ENCODE peak calls at places on chromosomes 3 and 15, in eight cellular contexts. S, I, D, M, N, J, E and Q are unnamed samples.

GRCh38 chr3:115913069-115913686 is 289.9 kb downstream of the GAP43 start:
- DNase-seq in I (no peak), N (no peak), S (no peak), J (no peak), M (no peak), E (peak), D (no peak), Q (peak)

GRCh38 chr3:102038477-102039142 is 189.3 kb downstream of the NFKBIZ start:
- DNase-seq in M (no peak), I (no peak), N (no peak), S (no peak), E (no peak), J (no peak), D (no peak), Q (no peak)

GRCh38 chr3:152346740-152347139 is 78.0 kb downstream of the MBNL1 start:
- DNase-seq in D (no peak), M (no peak), J (no peak), I (no peak), E (no peak), S (no peak), N (no peak), Q (no peak)

GRCh38 chr3:139121513-139122220 is 77.0 kb upstream of the PRR23C start:
- DNase-seq in I (no peak), M (no peak), J (no peak), N (peak), D (no peak), E (peak), S (no peak), Q (no peak)

GRCh38 chr3:102673271-102674115 is 238.7 kb downstream of the ZPLD1 start:
- DNase-seq in E (peak), M (peak), S (peak), I (peak), D (peak), J (peak), N (peak), Q (peak)

GRCh38 chr3:155442066-155442465 is 148.6 kb upstream of the STRIT1 start:
- DNase-seq in E (no peak), D (no peak), I (no peak), S (no peak), M (no peak), J (no peak), N (no peak), Q (no peak)

GRCh38 chr3:72678892-72679291 is 169.4 kb downstream of the SHQ1 start:
- DNase-seq in E (no peak), D (no peak), J (no peak), M (no peak), I (no peak), N (no peak), S (no peak), Q (no peak)

GRCh38 chr15:70323111-70323851 is 225.6 kb upstream of the TLE3 start:
- DNase-seq in M (no peak), D (peak), S (peak), I (peak), E (peak), N (peak), J (no peak), Q (no peak)

GRCh38 chr15:59522988-59523461 is 85.0 kb downstream of the FAM81A start:
- DNase-seq in N (no peak), I (no peak), S (no peak), D (no peak), J (peak), E (no peak), M (no peak), Q (no peak)

GRCh38 chr3:151047636-151048035 is 37.8 kb upstream of the MED12L start:
- DNase-seq in I (no peak), J (no peak), E (peak), M (peak), N (no peak), S (no peak), D (no peak), Q (no peak)

GRCh38 chr3:129609591-129610169 is 3.2 kb upstream of the PLXND1 start:
- DNase-seq in N (no peak), J (no peak), S (no peak), M (no peak), I (no peak), D (no peak), E (no peak), Q (no peak)

GRCh38 chr3:11509175-11510000 is 134.3 kb downstream of the VGLL4 start:
- DNase-seq in E (peak), M (no peak), J (no peak), I (peak), S (peak), D (peak), N (peak), Q (peak)

GRCh38 chr3:149654188-149654601 is 3.6 kb downstream of the WWTR1 start:
- DNase-seq in E (peak), N (no peak), M (no peak), I (no peak), D (no peak), S (no peak), J (no peak), Q (no peak)

GRCh38 chr3:159856496-159857098 is 132.0 kb upstream of the IL12A start:
- DNase-seq in N (no peak), M (no peak), J (no peak), S (peak), D (no peak), E (no peak), I (no peak), Q (no peak)

DNA sequence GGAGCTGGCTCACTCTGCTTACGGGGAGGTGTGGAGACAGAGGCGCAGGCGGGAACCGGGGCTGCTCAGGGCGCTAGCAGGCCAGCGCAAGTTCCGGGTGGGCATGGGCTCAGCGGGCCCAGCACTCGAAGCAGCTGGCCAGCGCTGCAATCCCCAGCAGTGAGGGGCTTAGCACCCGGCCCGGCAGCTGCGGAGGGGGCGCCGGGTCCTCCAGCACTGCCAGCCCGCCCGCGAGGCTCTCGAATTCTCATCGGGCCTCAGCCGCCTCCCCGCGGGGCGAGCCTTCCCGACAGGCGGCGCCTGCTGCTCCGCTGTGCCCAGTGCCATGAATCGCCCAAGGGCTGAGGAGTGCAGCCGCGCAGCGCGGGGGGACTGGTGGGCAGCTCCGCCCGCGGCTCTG is 78.6 kb upstream of the MITF start:
- DNase-seq in J (no peak), M (no peak), S (no peak), E (no peak), I (no peak), D (no peak), N (no peak), Q (no peak)
- H3K4me3 ChIP-seq in J (no peak), M (no peak), S (no peak), E (no peak), I (no peak), D (no peak), N (no peak), Q (no peak)

GRCh38 chr3:128482857-128483656 is 9.9 kb downstream of the GATA2 start:
- DNase-seq in D (peak), J (no peak), M (no peak), N (no peak), I (no peak), S (no peak), E (peak), Q (peak)

GRCh38 chr3:128482175-128482856 is 10.7 kb downstream of the GATA2 start:
- DNase-seq in S (no peak), M (no peak), E (no peak), I (no peak), D (peak), N (no peak), J (no peak), Q (no peak)

GRCh38 chr3:128480278-128480677 is 12.7 kb downstream of the GATA2 start:
- DNase-seq in D (no peak), M (no peak), J (no peak), N (no peak), E (no peak), S (no peak), I (no peak), Q (no peak)

GRCh38 chr3:128480717-128481437 is 12.1 kb downstream of the GATA2 start:
- DNase-seq in M (no peak), N (no peak), D (no peak), S (no peak), J (no peak), I (no peak), E (no peak), Q (no peak)

GRCh38 chr3:128481438-128481942 is 11.5 kb downstream of the GATA2 start:
- DNase-seq in I (no peak), N (no peak), S (peak), E (no peak), J (no peak), M (no peak), D (peak), Q (no peak)
- H3K4me3 ChIP-seq in I (no peak), N (no peak), S (no peak), E (no peak), J (no peak), M (no peak), D (no peak), Q (no peak)

GRCh38 chr15:101277943-101278564 is 769 bp upstream of the SELENOS start:
- DNase-seq in M (no peak), E (no peak), N (no peak), D (no peak), J (no peak), S (no peak), I (no peak), Q (no peak)
- H3K4me3 ChIP-seq in M (peak), E (peak), N (no peak), D (peak), J (peak), S (peak), I (peak), Q (peak)

DNA sequence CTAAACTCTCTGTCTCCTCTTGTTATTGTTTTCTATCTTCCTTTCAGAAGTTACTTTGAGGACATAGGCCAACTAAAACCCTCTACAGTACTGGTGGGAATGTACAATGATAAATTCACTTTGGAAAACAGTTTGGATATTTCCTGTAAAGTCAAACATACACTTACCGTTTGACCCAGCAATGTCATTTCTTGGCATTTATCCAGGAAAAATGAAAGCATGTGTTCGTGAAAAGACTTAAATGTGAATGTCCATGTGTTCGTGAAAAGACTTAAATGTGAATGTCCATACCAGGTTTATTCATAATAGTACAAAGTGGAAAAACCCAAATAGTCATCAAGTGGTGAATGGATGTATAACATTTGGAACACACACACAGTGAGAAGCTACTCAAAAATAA is 361.5 kb upstream of the DPH6 start:
- DNase-seq in M (no peak), J (no peak), D (no peak), I (no peak), S (no peak), E (peak), N (no peak), Q (no peak)
- H3K4me3 ChIP-seq in M (no peak), J (no peak), D (no peak), I (no peak), S (no peak), E (no peak), N (no peak), Q (no peak)

DNA sequence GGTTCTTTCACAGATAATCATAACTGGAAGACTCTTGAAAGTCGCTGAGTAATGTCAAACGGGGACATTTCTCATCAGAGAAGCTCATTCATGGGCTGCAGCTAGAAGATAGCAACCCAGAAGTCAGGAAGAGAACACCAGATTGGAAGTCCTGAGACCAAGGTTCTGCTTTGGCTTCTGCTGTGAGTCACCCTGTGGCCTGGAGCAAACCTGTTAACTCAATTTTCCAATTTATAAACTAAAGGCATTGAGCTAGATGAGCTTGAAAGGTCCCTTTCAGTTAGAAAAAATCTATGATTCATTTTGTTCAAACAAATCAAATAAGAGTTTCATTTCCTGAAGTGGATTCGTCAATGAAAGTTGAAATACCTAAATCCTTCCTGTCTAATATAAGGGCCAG is 402.2 kb downstream of the EPHB1 start:
- DNase-seq in D (no peak), I (no peak), E (no peak), N (no peak), S (no peak), M (no peak), J (no peak), Q (no peak)
- H3K4me3 ChIP-seq in D (no peak), I (no peak), E (no peak), N (no peak), S (no peak), M (no peak), J (no peak), Q (no peak)

GRCh38 chr3:536417-536813 is 339.9 kb downstream of the CHL1 start:
- DNase-seq in I (no peak), E (no peak), M (no peak), D (no peak), S (no peak), J (no peak), N (no peak), Q (no peak)
- H3K4me3 ChIP-seq in I (peak), E (peak), M (no peak), D (peak), S (peak), J (no peak), N (no peak), Q (no peak)

GRCh38 chr3:118628704-118629341 is 405.8 kb downstream of the IGSF11 start:
- DNase-seq in S (peak), E (peak), N (peak), I (peak), M (peak), D (no peak), J (no peak), Q (peak)

DNA sequence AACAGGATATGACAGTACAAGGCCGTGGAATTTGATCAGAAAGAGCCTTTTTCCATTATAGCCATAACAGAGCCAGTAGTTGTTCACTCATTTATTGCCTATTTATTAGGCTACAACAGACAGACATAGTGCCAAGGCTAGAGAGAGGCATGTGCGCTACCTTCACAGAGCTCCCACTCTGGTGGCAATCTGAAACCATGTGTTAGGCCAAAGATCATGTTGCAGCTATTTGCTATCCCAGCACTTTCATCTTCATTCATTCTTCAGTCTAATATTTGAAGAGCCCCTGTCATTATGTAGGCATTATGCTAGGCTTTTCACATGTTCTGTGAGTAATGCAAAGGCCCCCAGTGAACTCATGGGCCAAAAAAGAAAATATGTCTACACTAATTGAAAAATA is 404.8 kb downstream of the IGSF11 start:
- DNase-seq in E (no peak), I (no peak), J (no peak), M (no peak), S (no peak), N (no peak), D (no peak), Q (no peak)
- H3K4me3 ChIP-seq in E (no peak), I (no peak), J (no peak), M (no peak), S (no peak), N (no peak), D (no peak), Q (no peak)

DNA sequence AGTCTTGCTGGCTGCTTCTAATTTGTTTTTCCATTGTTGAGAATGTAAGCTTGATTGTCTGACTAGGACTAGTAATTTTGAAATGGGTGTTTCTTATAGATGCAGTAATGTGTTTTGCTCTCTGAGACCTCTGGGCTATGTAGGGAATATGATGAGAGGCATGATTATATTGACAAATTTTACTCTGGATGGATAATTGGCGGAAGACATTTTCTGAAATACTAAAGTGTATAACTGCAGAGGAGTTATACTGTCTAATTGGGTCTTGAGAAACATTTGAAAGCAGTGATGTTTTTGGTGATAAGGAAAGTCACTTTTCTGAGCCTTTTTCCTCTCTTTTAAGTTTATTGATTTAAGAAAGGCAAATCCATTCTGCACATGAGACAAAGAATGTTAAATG is 1.8 kb downstream of the ATP2C1 start:
- DNase-seq in S (no peak), E (no peak), M (no peak), J (no peak), D (no peak), I (no peak), N (no peak), Q (no peak)
- H3K4me3 ChIP-seq in S (no peak), E (peak), M (no peak), J (no peak), D (peak), I (no peak), N (no peak), Q (peak)